ENCODE peak calls at places on chromosomes 1 and 21, in nine cellular contexts. One of them, this sample, is unnamed.

GRCh38 chr1:247415423-247416361 is at the start of gene NLRP3:
- DNase-seq in spleen: peak
- DNase-seq in adrenal gland: peak
- DNase-seq in body of pancreas: peak
- DNase-seq in A549: no peak
- DNase-seq in uterus: no peak
- DNase-seq in testis: peak
- DNase-seq in K562: no peak
- DNase-seq in NB4: peak
- DNase-seq in this sample: peak

GRCh38 chr1:241838831-241839365 is 9.1 kb upstream of the EXO1 start:
- DNase-seq in spleen: no peak
- DNase-seq in adrenal gland: no peak
- DNase-seq in body of pancreas: no peak
- DNase-seq in A549: no peak
- DNase-seq in uterus: no peak
- DNase-seq in testis: no peak
- DNase-seq in K562: no peak
- DNase-seq in NB4: no peak
- DNase-seq in this sample: no peak

GRCh38 chr21:17270234-17270633 is 242.6 kb upstream of the CXADR start:
- DNase-seq in spleen: no peak
- DNase-seq in adrenal gland: peak
- DNase-seq in body of pancreas: peak
- DNase-seq in A549: peak
- DNase-seq in uterus: peak
- DNase-seq in testis: peak
- DNase-seq in K562: peak
- DNase-seq in NB4: peak
- DNase-seq in this sample: no peak

GRCh38 chr1:236156512-236157208 is 14.3 kb downstream of the GPR137B start:
- DNase-seq in spleen: peak
- DNase-seq in adrenal gland: peak
- DNase-seq in body of pancreas: no peak
- DNase-seq in A549: no peak
- DNase-seq in uterus: no peak
- DNase-seq in testis: no peak
- DNase-seq in K562: peak
- DNase-seq in NB4: peak
- DNase-seq in this sample: no peak

GRCh38 chr21:44508711-44509445 is 31.1 kb downstream of the KRTAP10-1 start:
- DNase-seq in spleen: no peak
- DNase-seq in adrenal gland: no peak
- DNase-seq in body of pancreas: no peak
- DNase-seq in A549: no peak
- DNase-seq in uterus: no peak
- DNase-seq in testis: no peak
- DNase-seq in K562: no peak
- DNase-seq in NB4: no peak
- DNase-seq in this sample: no peak

GRCh38 chr1:78726686-78727085 is 77.1 kb downstream of the IFI44 start:
- DNase-seq in spleen: no peak
- DNase-seq in adrenal gland: no peak
- DNase-seq in body of pancreas: no peak
- DNase-seq in A549: no peak
- DNase-seq in uterus: no peak
- DNase-seq in testis: no peak
- DNase-seq in K562: no peak
- DNase-seq in NB4: no peak
- DNase-seq in this sample: no peak

GRCh38 chr21:25385912-25386474 is 221.3 kb downstream of the MRPL39 start:
- DNase-seq in spleen: no peak
- DNase-seq in adrenal gland: peak
- DNase-seq in body of pancreas: peak
- DNase-seq in A549: peak
- DNase-seq in uterus: no peak
- DNase-seq in testis: peak
- DNase-seq in K562: peak
- DNase-seq in NB4: peak
- DNase-seq in this sample: no peak

GRCh38 chr1:43492816-43493215 is 37.9 kb upstream of the PTPRF start:
- DNase-seq in spleen: no peak
- DNase-seq in adrenal gland: no peak
- DNase-seq in body of pancreas: no peak
- DNase-seq in A549: no peak
- DNase-seq in uterus: no peak
- DNase-seq in testis: no peak
- DNase-seq in K562: no peak
- DNase-seq in NB4: no peak
- DNase-seq in this sample: no peak

GRCh38 chr1:92975551-92976232 is 14.4 kb upstream of the DIPK1A start:
- DNase-seq in spleen: no peak
- DNase-seq in adrenal gland: peak
- DNase-seq in body of pancreas: no peak
- DNase-seq in A549: no peak
- DNase-seq in uterus: no peak
- DNase-seq in testis: no peak
- DNase-seq in K562: no peak
- DNase-seq in NB4: no peak
- DNase-seq in this sample: no peak

GRCh38 chr1:46401514-46401913 is 7.4 kb downstream of the FAAH start:
- DNase-seq in spleen: no peak
- DNase-seq in adrenal gland: no peak
- DNase-seq in body of pancreas: peak
- DNase-seq in A549: no peak
- DNase-seq in uterus: no peak
- DNase-seq in testis: no peak
- DNase-seq in K562: no peak
- DNase-seq in NB4: no peak
- DNase-seq in this sample: no peak

GRCh38 chr21:38921511-38922215 is 115.9 kb downstream of the ETS2 start:
- DNase-seq in spleen: no peak
- DNase-seq in adrenal gland: no peak
- DNase-seq in body of pancreas: no peak
- DNase-seq in A549: no peak
- DNase-seq in uterus: peak
- DNase-seq in testis: no peak
- DNase-seq in K562: no peak
- DNase-seq in NB4: no peak
- DNase-seq in this sample: no peak

GRCh38 chr1:117336087-117336817 is 31.0 kb upstream of the MAN1A2 start:
- DNase-seq in spleen: no peak
- DNase-seq in adrenal gland: no peak
- DNase-seq in body of pancreas: no peak
- DNase-seq in A549: no peak
- DNase-seq in uterus: no peak
- DNase-seq in testis: no peak
- DNase-seq in K562: no peak
- DNase-seq in NB4: no peak
- DNase-seq in this sample: no peak

GRCh38 chr1:246595146-246595545 is 28.9 kb downstream of the CNST start:
- DNase-seq in spleen: no peak
- DNase-seq in adrenal gland: no peak
- DNase-seq in body of pancreas: no peak
- DNase-seq in A549: no peak
- DNase-seq in uterus: no peak
- DNase-seq in testis: no peak
- DNase-seq in K562: no peak
- DNase-seq in NB4: no peak
- DNase-seq in this sample: no peak

GRCh38 chr1:220217383-220217988 is 54.8 kb downstream of the RAB3GAP2 start:
- DNase-seq in spleen: no peak
- DNase-seq in adrenal gland: no peak
- DNase-seq in body of pancreas: no peak
- DNase-seq in A549: peak
- DNase-seq in uterus: no peak
- DNase-seq in testis: no peak
- DNase-seq in K562: peak
- DNase-seq in NB4: peak
- DNase-seq in this sample: no peak

GRCh38 chr1:225318706-225319575 is 108.9 kb downstream of the LBR start:
- DNase-seq in spleen: no peak
- DNase-seq in adrenal gland: no peak
- DNase-seq in body of pancreas: peak
- DNase-seq in A549: peak
- DNase-seq in uterus: no peak
- DNase-seq in testis: peak
- DNase-seq in K562: peak
- DNase-seq in NB4: peak
- DNase-seq in this sample: no peak

GRCh38 chr1:21869620-21870121 is 57.6 kb downstream of the LDLRAD2 start:
- DNase-seq in spleen: peak
- DNase-seq in adrenal gland: peak
- DNase-seq in body of pancreas: peak
- DNase-seq in A549: peak
- DNase-seq in uterus: peak
- DNase-seq in testis: peak
- DNase-seq in K562: no peak
- DNase-seq in NB4: no peak
- DNase-seq in this sample: peak

DNA sequence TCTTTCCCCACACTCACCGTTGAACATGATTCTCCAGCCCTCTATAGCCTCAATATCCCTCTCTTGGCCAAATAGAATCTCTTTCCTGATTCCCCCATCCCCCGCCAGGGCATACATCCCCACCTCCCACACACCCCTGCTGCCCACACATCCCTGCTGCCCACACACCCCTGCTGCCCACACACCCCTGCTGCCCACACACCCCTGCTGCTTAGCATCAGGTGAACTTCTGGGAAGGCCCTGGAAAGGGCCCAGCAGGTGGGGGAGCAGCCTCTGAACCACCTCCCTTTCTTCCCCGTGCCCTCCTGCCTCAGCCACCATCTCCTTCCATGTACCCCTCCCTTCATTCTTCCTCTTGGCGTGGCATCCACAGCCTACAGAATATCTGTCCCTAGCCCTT is 15.9 kb upstream of the IFNLR1 start:
- DNase-seq in spleen: no peak
- DNase-seq in adrenal gland: no peak
- DNase-seq in body of pancreas: no peak
- DNase-seq in A549: no peak
- DNase-seq in uterus: no peak
- DNase-seq in testis: no peak
- DNase-seq in K562: no peak
- DNase-seq in NB4: no peak
- DNase-seq in this sample: no peak
- H3K4me3 ChIP-seq in spleen: no peak
- H3K4me3 ChIP-seq in adrenal gland: no peak
- H3K4me3 ChIP-seq in body of pancreas: no peak
- H3K4me3 ChIP-seq in A549: no peak
- H3K4me3 ChIP-seq in uterus: no peak
- H3K4me3 ChIP-seq in testis: no peak
- H3K4me3 ChIP-seq in K562: no peak
- H3K4me3 ChIP-seq in NB4: no peak
- H3K4me3 ChIP-seq in this sample: no peak

GRCh38 chr1:235095938-235096562 is 32.6 kb downstream of the TOMM20 start:
- DNase-seq in spleen: no peak
- DNase-seq in adrenal gland: no peak
- DNase-seq in body of pancreas: no peak
- DNase-seq in A549: no peak
- DNase-seq in uterus: no peak
- DNase-seq in testis: no peak
- DNase-seq in K562: no peak
- DNase-seq in NB4: no peak
- DNase-seq in this sample: no peak
- TF ChIP-seq POLR2A in spleen: no peak
- TF ChIP-seq POLR2A in adrenal gland: no peak
- TF ChIP-seq POLR2A in body of pancreas: no peak
- TF ChIP-seq POLR2A in A549: no peak
- TF ChIP-seq POLR2A in uterus: no peak
- TF ChIP-seq POLR2A in testis: no peak
- TF ChIP-seq POLR2A in K562: no peak
- TF ChIP-seq POLR2A in NB4: no peak
- TF ChIP-seq POLR2A in this sample: no peak

DNA sequence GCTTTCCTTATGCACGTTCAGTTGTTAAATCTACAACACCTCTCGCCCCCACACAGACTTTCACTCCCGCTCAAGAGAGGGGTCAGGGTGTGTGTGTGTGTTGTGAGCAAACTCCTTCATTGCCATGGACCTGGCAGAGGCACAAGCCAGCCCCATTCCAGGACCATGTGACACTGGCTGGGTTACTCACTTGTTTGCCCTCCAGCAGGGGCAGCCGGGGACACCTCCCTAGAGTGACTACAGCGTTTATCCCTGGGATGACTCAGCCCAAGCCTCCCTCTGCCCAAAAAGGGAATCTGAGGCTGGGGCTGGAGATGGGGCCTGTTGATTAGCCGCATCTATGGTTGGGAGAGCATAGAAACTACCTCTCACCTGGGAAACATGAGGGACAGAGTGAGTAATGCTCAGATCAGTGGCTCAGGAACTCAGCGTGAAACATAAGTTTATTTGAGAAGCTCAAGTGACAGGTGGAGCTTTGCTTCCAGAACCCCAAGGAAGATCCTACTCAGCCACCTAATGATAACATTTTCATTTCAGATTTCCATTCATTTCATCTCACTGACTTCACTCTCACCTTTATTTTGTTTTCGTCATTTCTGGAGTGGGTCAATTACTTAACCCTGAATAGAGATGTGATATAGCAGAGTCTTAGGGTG is 145.3 kb upstream of the DUSP10 start:
- DNase-seq in spleen: no peak
- DNase-seq in adrenal gland: peak
- DNase-seq in body of pancreas: peak
- DNase-seq in A549: peak
- DNase-seq in uterus: peak
- DNase-seq in testis: peak
- DNase-seq in K562: peak
- DNase-seq in NB4: peak
- DNase-seq in this sample: peak
- TF ChIP-seq CTCF in spleen: no peak
- TF ChIP-seq CTCF in adrenal gland: no peak
- TF ChIP-seq CTCF in body of pancreas: peak
- TF ChIP-seq CTCF in A549: no peak
- TF ChIP-seq CTCF in uterus: no peak
- TF ChIP-seq CTCF in testis: no peak
- TF ChIP-seq CTCF in K562: peak
- TF ChIP-seq CTCF in NB4: no peak
- TF ChIP-seq CTCF in this sample: no peak

DNA sequence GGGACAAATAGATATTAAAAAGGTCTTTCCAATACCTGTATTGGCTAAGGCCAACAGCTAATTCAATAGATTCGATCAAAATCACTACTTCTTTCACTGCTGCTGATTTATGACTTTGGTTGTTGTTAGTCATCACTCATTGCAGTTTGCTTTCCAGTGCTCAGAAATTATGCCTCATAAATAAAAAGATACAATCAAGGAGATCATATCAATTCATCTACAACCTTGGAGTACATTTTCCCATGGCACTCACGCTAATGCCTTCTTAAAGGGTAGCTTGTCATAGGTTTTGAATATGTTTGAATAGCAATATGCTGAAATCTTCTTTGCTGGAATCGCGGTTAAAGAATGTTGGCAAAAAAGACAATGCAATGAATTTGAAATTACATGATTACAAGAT is 89.9 kb downstream of the KCTD3 start:
- DNase-seq in spleen: no peak
- DNase-seq in adrenal gland: no peak
- DNase-seq in body of pancreas: no peak
- DNase-seq in A549: no peak
- DNase-seq in uterus: no peak
- DNase-seq in testis: no peak
- DNase-seq in K562: no peak
- DNase-seq in NB4: no peak
- DNase-seq in this sample: no peak
- H3K4me3 ChIP-seq in spleen: no peak
- H3K4me3 ChIP-seq in adrenal gland: no peak
- H3K4me3 ChIP-seq in body of pancreas: no peak
- H3K4me3 ChIP-seq in A549: no peak
- H3K4me3 ChIP-seq in uterus: no peak
- H3K4me3 ChIP-seq in testis: no peak
- H3K4me3 ChIP-seq in K562: no peak
- H3K4me3 ChIP-seq in NB4: no peak
- H3K4me3 ChIP-seq in this sample: no peak

This sample was measured in lower leg skin.